ENCODE peak calls at places on chromosome X, in seven cellular contexts. Z is heart left ventricle; F is Right ventricle myocardium inferior; R is CD4-positive, alpha-beta T cell; L is Panc1; O is esophagus mucosa; V is SK-N-SH treated with all-trans-retinoic acid at 6 μM for 48 hours. Q is an unnamed sample.
A peak's percentile ranks its signal among the peaks of the same experiment; 100 is the strongest.

GRCh38 chrX:96685205-96686099 is 810 bp downstream of the DIAPH2 start:
- ATAC-seq in Z (peak; percentile 64), F (peak; percentile 47), R (peak; percentile 41), L (peak; percentile 42), O (peak; percentile 70), V (peak; percentile 63), Q (peak; percentile 54)

GRCh38 chrX:68421651-68422050 is 11.6 kb downstream of the OPHN1 start:
- ATAC-seq in Z (no peak), F (no peak), R (no peak), L (no peak), O (no peak), V (no peak), Q (no peak)

GRCh38 chrX:130165181-130165702 is 399 bp downstream of the AIFM1 start:
- ATAC-seq in Z (no peak), F (no peak), R (peak; percentile 30), L (peak; percentile 74), O (no peak), V (no peak), Q (no peak)

GRCh38 chrX:53049127-53049517 is 533 bp downstream of the GPR173 start:
- ATAC-seq in Z (no peak), F (no peak), R (no peak), L (no peak), O (no peak), V (peak; percentile 23), Q (no peak)

GRCh38 chrX:153592091-153592833 is 6.7 kb downstream of the CCNQ start:
- ATAC-seq in Z (no peak), F (no peak), R (no peak), L (no peak), O (no peak), V (no peak), Q (no peak)

GRCh38 chrX:21838937-21839333 is 482 bp upstream of the MBTPS2 start:
- ATAC-seq in Z (peak; percentile 24), F (peak; percentile 17), R (no peak), L (no peak), O (no peak), V (peak; percentile 10), Q (no peak)

GRCh38 chrX:65196758-65197371 is 220.6 kb upstream of the ZC4H2 start:
- ATAC-seq in Z (no peak), F (no peak), R (no peak), L (peak; percentile 97), O (no peak), V (no peak), Q (no peak)

GRCh38 chrX:17818729-17819128 is 42.4 kb downstream of the RAI2 start:
- ATAC-seq in Z (no peak), F (no peak), R (no peak), L (no peak), O (no peak), V (no peak), Q (no peak)

GRCh38 chrX:41105005-41105404 is 19.8 kb downstream of the USP9X start:
- ATAC-seq in Z (no peak), F (no peak), R (no peak), L (no peak), O (no peak), V (no peak), Q (no peak)

GRCh38 chrX:120697053-120697452 is 67.2 kb upstream of the C1GALT1C1 start:
- ATAC-seq in Z (no peak), F (no peak), R (peak; percentile 93), L (no peak), O (no peak), V (no peak), Q (peak; percentile 78)

GRCh38 chrX:142005532-142005931 is 101.8 kb downstream of the MAGEC1 start:
- ATAC-seq in Z (no peak), F (no peak), R (no peak), L (no peak), O (no peak), V (no peak), Q (no peak)

GRCh38 chrX:147832707-147833348 is 78.9 kb upstream of the FMR1 start:
- ATAC-seq in Z (no peak), F (no peak), R (no peak), L (no peak), O (no peak), V (no peak), Q (no peak)

GRCh38 chrX:150357790-150358189 is 5.3 kb upstream of the MAMLD1 start:
- ATAC-seq in Z (no peak), F (no peak), R (no peak), L (no peak), O (no peak), V (no peak), Q (no peak)

GRCh38 chrX:119878740-119879139 is 7.1 kb downstream of the NDUFA1 start:
- ATAC-seq in Z (no peak), F (no peak), R (peak; percentile 50), L (no peak), O (no peak), V (no peak), Q (no peak)

GRCh38 chrX:132071260-132071659 is 48.2 kb downstream of the STK26 start:
- ATAC-seq in Z (no peak), F (no peak), R (no peak), L (peak; percentile 65), O (peak; percentile 51), V (peak; percentile 78), Q (no peak)

GRCh38 chrX:17520206-17520605 is 145.2 kb downstream of the NHS start:
- ATAC-seq in Z (peak; percentile 41), F (peak; percentile 40), R (no peak), L (no peak), O (no peak), V (peak; percentile 43), Q (no peak)

GRCh38 chrX:86711531-86712180 is 563.4 kb downstream of the DACH2 start:
- ATAC-seq in Z (no peak), F (no peak), R (no peak), L (no peak), O (no peak), V (no peak), Q (no peak)

GRCh38 chrX:3699841-3700381 is 13.5 kb downstream of the PRKX start:
- ATAC-seq in Z (peak; percentile 43), F (no peak), R (peak; percentile 71), L (no peak), O (no peak), V (no peak), Q (peak; percentile 68)

GRCh38 chrX:40155617-40156471 is 58.1 kb upstream of the BCOR start:
- ATAC-seq in Z (no peak), F (no peak), R (no peak), L (peak; percentile 24), O (no peak), V (peak; percentile 7), Q (no peak)

GRCh38 chrX:124829930-124830329 is 483.6 kb downstream of the SH2D1A start:
- ATAC-seq in Z (no peak), F (no peak), R (no peak), L (no peak), O (no peak), V (no peak), Q (no peak)

GRCh38 chrX:72306851-72307645 is 1.3 kb upstream of the CITED1 start:
- ATAC-seq in Z (peak; percentile 81), F (peak; percentile 74), R (peak; percentile 38), L (peak; percentile 82), O (peak; percentile 55), V (peak; percentile 80), Q (peak; percentile 70)

GRCh38 chrX:133921764-133922389 is 63.5 kb downstream of the GPC3 start:
- ATAC-seq in Z (peak; percentile 44), F (peak; percentile 10), R (peak; percentile 39), L (peak; percentile 88), O (peak; percentile 39), V (peak; percentile 94), Q (peak; percentile 20)

GRCh38 chrX:48492293-48492910 is 16.4 kb upstream of the PORCN start:
- ATAC-seq in Z (peak; percentile 32), F (peak; percentile 34), R (no peak), L (no peak), O (no peak), V (no peak), Q (no peak)

GRCh38 chrX:17537652-17538301 is 162.8 kb downstream of the NHS start:
- ATAC-seq in Z (no peak), F (no peak), R (no peak), L (no peak), O (peak; percentile 52), V (no peak), Q (no peak)

GRCh38 chrX:150074175-150074574 is 135.9 kb upstream of the EOLA2 start:
- ATAC-seq in Z (no peak), F (no peak), R (no peak), L (no peak), O (no peak), V (no peak), Q (no peak)

GRCh38 chrX:75623535-75623934 is 100.7 kb upstream of the ZDHHC15 start:
- ATAC-seq in Z (no peak), F (no peak), R (no peak), L (no peak), O (no peak), V (no peak), Q (no peak)

GRCh38 chrX:43949669-43950068 is 23.5 kb downstream of the NDP start:
- ATAC-seq in Z (peak; percentile 55), F (no peak), R (peak; percentile 54), L (peak; percentile 80), O (peak; percentile 35), V (peak; percentile 40), Q (no peak)

GRCh38 chrX:53263597-53264094 is 17.7 kb downstream of the IQSEC2 start:
- ATAC-seq in Z (no peak), F (no peak), R (no peak), L (peak; percentile 71), O (peak; percentile 63), V (peak; percentile 86), Q (no peak)

GRCh38 chrX:43644124-43644701 is 11.9 kb upstream of the MAOA start:
- ATAC-seq in Z (no peak), F (no peak), R (no peak), L (no peak), O (peak; percentile 78), V (no peak), Q (no peak)

GRCh38 chrX:13538414-13538813 is 31.0 kb upstream of the EGFL6 start:
- ATAC-seq in Z (no peak), F (no peak), R (no peak), L (no peak), O (no peak), V (no peak), Q (no peak)

GRCh38 chrX:17860179-17860780 is 818 bp downstream of the RAI2 start:
- ATAC-seq in Z (peak; percentile 8), F (peak; percentile 42), R (no peak), L (peak; percentile 42), O (no peak), V (peak; percentile 28), Q (no peak)

GRCh38 chrX:72269671-72270251 is 7.3 kb downstream of the RPS4X start:
- ATAC-seq in Z (peak; percentile 55), F (no peak), R (peak; percentile 64), L (peak; percentile 63), O (no peak), V (peak; percentile 63), Q (no peak)

GRCh38 chrX:136810493-136810892 is 29.8 kb upstream of the ARHGEF6 start:
- ATAC-seq in Z (no peak), F (no peak), R (no peak), L (no peak), O (no peak), V (no peak), Q (no peak)

GRCh38 chrX:53481816-53482485 is 47.8 kb upstream of the HSD17B10 start:
- ATAC-seq in Z (no peak), F (no peak), R (no peak), L (peak; percentile 88), O (peak; percentile 61), V (peak; percentile 91), Q (no peak)

Q was measured in stimulated activated memory B cell treated with anti-CD40 and anti-IgM and Interleukin-4, amounts not matched to agents 10 μg/mL and 1 μg/mL and 100 μg/mL, for 72 hours.